ENCODE peak calls at places on chromosomes 2 and 18, in eight cellular contexts. V is stimulated activated CD8-positive, alpha-beta memory T cell treated with anti-CD3 and anti-CD28 coated beads, Interleukin-2, amount 100 ng/mL, for 1 hour; E is kidney tubule cell; H is endothelial cell; I is stimulated activated CD4-positive, alpha-beta T cell treated with anti-CD3 and anti-CD28 coated beads, TNF-alpha, amount 100 ng/mL, for 4 hours; J is AG08395; M is H54; R is amniotic epithelial cell. D is an unnamed sample.

GRCh38 chr2:168160897-168161296 is 86.5 kb downstream of the STK39 start:
- DNase-seq in H (peak), V (no peak), R (no peak), E (no peak), I (no peak), M (no peak), J (no peak), D (no peak)

GRCh38 chr2:97997774-97998392 is 2.1 kb upstream of the TMEM131 start:
- DNase-seq in J (no peak), E (no peak), R (no peak), V (no peak), H (no peak), M (no peak), I (no peak), D (no peak)

GRCh38 chr2:110771549-110772382 is 39.4 kb downstream of the ACOXL start:
- DNase-seq in I (no peak), J (no peak), H (no peak), M (no peak), E (no peak), V (no peak), R (peak), D (no peak)

GRCh38 chr2:20520128-20520527 is 73.3 kb downstream of the RHOB start:
- DNase-seq in M (no peak), J (no peak), V (no peak), I (no peak), H (no peak), E (no peak), R (no peak), D (no peak)

GRCh38 chr18:22226801-22227200 is 57.4 kb downstream of the GATA6 start:
- DNase-seq in V (no peak), H (no peak), E (no peak), I (no peak), R (no peak), M (no peak), J (no peak), D (no peak)

GRCh38 chr2:112993831-112994230 is 11.4 kb upstream of the IL36A start:
- DNase-seq in M (no peak), V (no peak), I (no peak), J (no peak), H (no peak), E (no peak), R (no peak), D (no peak)

GRCh38 chr2:10554961-10555809 is 107.1 kb upstream of the ODC1 start:
- DNase-seq in E (no peak), I (no peak), H (no peak), M (no peak), R (no peak), J (no peak), V (no peak), D (no peak)

GRCh38 chr2:111701266-111701665 is 182.7 kb downstream of the ANAPC1 start:
- DNase-seq in H (no peak), V (no peak), R (no peak), I (no peak), E (peak), J (no peak), M (no peak), D (peak)

GRCh38 chr18:11147371-11147860 is 2.0 kb downstream of the PIEZO2 start:
- DNase-seq in R (no peak), M (no peak), E (no peak), V (no peak), H (no peak), J (no peak), I (no peak), D (no peak)

GRCh38 chr2:179275280-179276013 is 10.8 kb upstream of the SESTD1 start:
- DNase-seq in R (peak), V (no peak), M (no peak), H (no peak), E (no peak), J (no peak), I (no peak), D (no peak)

GRCh38 chr2:58571181-58571852 is 330.2 kb upstream of the FANCL start:
- DNase-seq in E (peak), M (peak), J (peak), V (no peak), I (no peak), R (peak), H (peak), D (peak)

D was measured in PC-9.